ENCODE peak calls at places on chromosome 22, in eight cellular contexts. One of them, this sample, is unnamed.

GRCh38 chr22:46564084-46564714 is 26.8 kb upstream of the CELSR1 start:
- DNase-seq in GM03348: no peak
- DNase-seq in kidney glomerular epithelial cell: no peak
- DNase-seq in A549: no peak
- DNase-seq in SJSA1: peak
- DNase-seq in uterus: no peak
- DNase-seq in substantia nigra: no peak
- DNase-seq in stomach: no peak
- DNase-seq in this sample: no peak

GRCh38 chr22:20000246-20001081 is 16.2 kb downstream of the ARVCF start:
- DNase-seq in GM03348: no peak
- DNase-seq in substantia nigra: peak
- DNase-seq in A549: no peak
- DNase-seq in SJSA1: no peak
- DNase-seq in uterus: no peak
- DNase-seq in kidney glomerular epithelial cell: no peak
- DNase-seq in stomach: no peak
- DNase-seq in this sample: no peak

GRCh38 chr22:44181033-44181911 is 547 bp downstream of the PARVG start:
- DNase-seq in kidney glomerular epithelial cell: no peak
- DNase-seq in substantia nigra: peak
- DNase-seq in uterus: no peak
- DNase-seq in stomach: peak
- DNase-seq in SJSA1: peak
- DNase-seq in A549: no peak
- DNase-seq in GM03348: no peak
- DNase-seq in this sample: peak

GRCh38 chr22:34833982-34834510 is 231.9 kb upstream of the ISX start:
- DNase-seq in SJSA1: no peak
- DNase-seq in GM03348: no peak
- DNase-seq in stomach: no peak
- DNase-seq in A549: no peak
- DNase-seq in kidney glomerular epithelial cell: no peak
- DNase-seq in substantia nigra: no peak
- DNase-seq in uterus: no peak
- DNase-seq in this sample: no peak

GRCh38 chr22:39746600-39747262 is 146.8 kb downstream of the ENTHD1 start:
- DNase-seq in stomach: no peak
- DNase-seq in kidney glomerular epithelial cell: no peak
- DNase-seq in uterus: no peak
- DNase-seq in substantia nigra: no peak
- DNase-seq in GM03348: no peak
- DNase-seq in SJSA1: no peak
- DNase-seq in A549: no peak
- DNase-seq in this sample: no peak

GRCh38 chr22:25644122-25644521 is 79.6 kb downstream of the GRK3 start:
- DNase-seq in uterus: no peak
- DNase-seq in stomach: no peak
- DNase-seq in GM03348: no peak
- DNase-seq in SJSA1: peak
- DNase-seq in substantia nigra: no peak
- DNase-seq in A549: no peak
- DNase-seq in kidney glomerular epithelial cell: no peak
- DNase-seq in this sample: no peak

GRCh38 chr22:30029512-30029911 is 50.8 kb upstream of the HORMAD2 start:
- DNase-seq in kidney glomerular epithelial cell: no peak
- DNase-seq in A549: no peak
- DNase-seq in SJSA1: no peak
- DNase-seq in substantia nigra: no peak
- DNase-seq in stomach: no peak
- DNase-seq in uterus: no peak
- DNase-seq in GM03348: no peak
- DNase-seq in this sample: no peak

GRCh38 chr22:35963237-35963810 is 65.3 kb downstream of the RBFOX2 start:
- DNase-seq in A549: no peak
- DNase-seq in uterus: no peak
- DNase-seq in SJSA1: no peak
- DNase-seq in substantia nigra: no peak
- DNase-seq in GM03348: no peak
- DNase-seq in kidney glomerular epithelial cell: no peak
- DNase-seq in stomach: no peak
- DNase-seq in this sample: no peak

GRCh38 chr22:46049726-46050450 is 72.9 kb upstream of the WNT7B start:
- DNase-seq in stomach: peak
- DNase-seq in substantia nigra: no peak
- DNase-seq in uterus: peak
- DNase-seq in GM03348: no peak
- DNase-seq in A549: no peak
- DNase-seq in SJSA1: no peak
- DNase-seq in kidney glomerular epithelial cell: no peak
- DNase-seq in this sample: peak

GRCh38 chr22:17368727-17369552 is at the start of gene CECR2:
- DNase-seq in substantia nigra: peak
- DNase-seq in A549: no peak
- DNase-seq in uterus: peak
- DNase-seq in GM03348: peak
- DNase-seq in stomach: no peak
- DNase-seq in kidney glomerular epithelial cell: peak
- DNase-seq in SJSA1: no peak
- DNase-seq in this sample: peak

GRCh38 chr22:41524809-41525449 is 19.3 kb downstream of the POLR3H start:
- DNase-seq in substantia nigra: no peak
- DNase-seq in stomach: peak
- DNase-seq in kidney glomerular epithelial cell: no peak
- DNase-seq in SJSA1: no peak
- DNase-seq in A549: no peak
- DNase-seq in GM03348: no peak
- DNase-seq in uterus: peak
- DNase-seq in this sample: no peak

GRCh38 chr22:35526333-35526979 is 14.2 kb upstream of the RASD2 start:
- DNase-seq in A549: no peak
- DNase-seq in substantia nigra: no peak
- DNase-seq in kidney glomerular epithelial cell: no peak
- DNase-seq in SJSA1: no peak
- DNase-seq in stomach: no peak
- DNase-seq in GM03348: no peak
- DNase-seq in uterus: no peak
- DNase-seq in this sample: no peak

GRCh38 chr22:30701872-30702271 is 7.2 kb downstream of the OSBP2 start:
- DNase-seq in kidney glomerular epithelial cell: peak
- DNase-seq in GM03348: peak
- DNase-seq in stomach: no peak
- DNase-seq in uterus: no peak
- DNase-seq in substantia nigra: no peak
- DNase-seq in SJSA1: no peak
- DNase-seq in A549: no peak
- DNase-seq in this sample: no peak

GRCh38 chr22:17773606-17774205 is 563 bp downstream of the BID start:
- DNase-seq in stomach: peak
- DNase-seq in GM03348: peak
- DNase-seq in SJSA1: no peak
- DNase-seq in uterus: peak
- DNase-seq in substantia nigra: peak
- DNase-seq in A549: peak
- DNase-seq in kidney glomerular epithelial cell: no peak
- DNase-seq in this sample: no peak

GRCh38 chr22:37686002-37686982 is at the start of gene NOL12:
- DNase-seq in GM03348: peak
- DNase-seq in stomach: peak
- DNase-seq in SJSA1: peak
- DNase-seq in kidney glomerular epithelial cell: peak
- DNase-seq in uterus: peak
- DNase-seq in A549: peak
- DNase-seq in substantia nigra: peak
- DNase-seq in this sample: peak

GRCh38 chr22:20957118-20957690 is 9.9 kb upstream of the AIFM3 start:
- DNase-seq in substantia nigra: no peak
- DNase-seq in kidney glomerular epithelial cell: no peak
- DNase-seq in uterus: no peak
- DNase-seq in GM03348: peak
- DNase-seq in stomach: peak
- DNase-seq in A549: peak
- DNase-seq in SJSA1: no peak
- DNase-seq in this sample: peak

GRCh38 chr22:48489551-48490512 is 1337.8 kb downstream of the BRD1 start:
- DNase-seq in substantia nigra: no peak
- DNase-seq in A549: peak
- DNase-seq in kidney glomerular epithelial cell: no peak
- DNase-seq in SJSA1: peak
- DNase-seq in GM03348: peak
- DNase-seq in stomach: peak
- DNase-seq in uterus: no peak
- DNase-seq in this sample: peak

GRCh38 chr22:38503021-38503420 is 3.1 kb downstream of the DDX17 start:
- DNase-seq in substantia nigra: no peak
- DNase-seq in uterus: no peak
- DNase-seq in SJSA1: no peak
- DNase-seq in GM03348: no peak
- DNase-seq in stomach: no peak
- DNase-seq in A549: no peak
- DNase-seq in kidney glomerular epithelial cell: no peak
- DNase-seq in this sample: no peak

GRCh38 chr22:29071261-29072045 is 1.4 kb upstream of the KREMEN1 start:
- DNase-seq in stomach: peak
- DNase-seq in SJSA1: no peak
- DNase-seq in uterus: peak
- DNase-seq in kidney glomerular epithelial cell: no peak
- DNase-seq in GM03348: peak
- DNase-seq in substantia nigra: peak
- DNase-seq in A549: no peak
- DNase-seq in this sample: peak

GRCh38 chr22:44702479-44703219 is 645 bp downstream of the PRR5 start:
- DNase-seq in uterus: peak
- DNase-seq in kidney glomerular epithelial cell: peak
- DNase-seq in stomach: peak
- DNase-seq in GM03348: peak
- DNase-seq in substantia nigra: no peak
- DNase-seq in SJSA1: peak
- DNase-seq in A549: no peak
- DNase-seq in this sample: peak

GRCh38 chr22:43921361-43921760 is 2.2 kb upstream of the PNPLA3 start:
- DNase-seq in GM03348: peak
- DNase-seq in stomach: no peak
- DNase-seq in SJSA1: peak
- DNase-seq in substantia nigra: no peak
- DNase-seq in uterus: no peak
- DNase-seq in kidney glomerular epithelial cell: no peak
- DNase-seq in A549: no peak
- DNase-seq in this sample: no peak

GRCh38 chr22:23984430-23984829 is 4.5 kb downstream of the GSTT2 start:
- DNase-seq in SJSA1: no peak
- DNase-seq in uterus: no peak
- DNase-seq in kidney glomerular epithelial cell: no peak
- DNase-seq in substantia nigra: no peak
- DNase-seq in GM03348: peak
- DNase-seq in stomach: no peak
- DNase-seq in A549: no peak
- DNase-seq in this sample: peak

GRCh38 chr22:28798810-28799124 is 1.6 kb downstream of the XBP1 start:
- DNase-seq in uterus: no peak
- DNase-seq in A549: no peak
- DNase-seq in stomach: no peak
- DNase-seq in substantia nigra: no peak
- DNase-seq in SJSA1: no peak
- DNase-seq in kidney glomerular epithelial cell: no peak
- DNase-seq in GM03348: no peak
- DNase-seq in this sample: no peak

This sample was measured in upper lobe of right lung.